ENCODE peak calls at places on chromosomes 1 and 21, in ten cellular contexts. K is fibroblast of lung, V is heart left ventricle, B is suprapubic skin, X is thoracic aorta, Y is psoas muscle, C is IMR-90, Z is mammary epithelial cell, T is left lung, J is tibial nerve. P is an unnamed sample.

GRCh38 chr1:28509705-28510349 is 4.0 kb downstream of the RCC1 start:
- DNase-seq in V (no peak), Z (peak; percentile 44), Y (no peak), C (no peak), T (no peak), X (no peak), K (peak; percentile 53), J (no peak), B (no peak), P (no peak)

GRCh38 chr1:94332952-94333351 is 85.2 kb upstream of the ABCD3 start:
- DNase-seq in T (no peak), B (no peak), V (no peak), C (peak; percentile 72), X (no peak), K (peak; percentile 68), J (no peak), Y (no peak), Z (peak; percentile 57), P (no peak)

GRCh38 chr1:8649875-8650274 is 167.6 kb downstream of the RERE start:
- DNase-seq in K (no peak), C (no peak), Z (no peak), Y (no peak), X (no peak), T (no peak), B (no peak), V (no peak), J (no peak), P (no peak)

GRCh38 chr1:150650193-150650592 is 20.8 kb upstream of the ENSA start:
- DNase-seq in C (peak; percentile 7), V (no peak), Z (no peak), J (no peak), X (no peak), K (peak; percentile 6), T (no peak), Y (no peak), B (no peak), P (no peak)

GRCh38 chr21:19268634-19269138 is 865.1 kb upstream of the TMPRSS15 start:
- DNase-seq in X (no peak), T (no peak), Y (no peak), B (no peak), J (no peak), Z (no peak), K (no peak), V (no peak), C (no peak), P (no peak)

GRCh38 chr1:94124538-94124937 is 3.6 kb upstream of the ABCA4 start:
- DNase-seq in C (no peak), V (no peak), X (no peak), T (no peak), J (no peak), Z (no peak), Y (no peak), B (no peak), K (no peak), P (no peak)

GRCh38 chr1:31759266-31760023 is 4.7 kb downstream of the ADGRB2 start:
- DNase-seq in B (no peak), V (no peak), J (no peak), T (no peak), Y (no peak), X (no peak), K (peak; percentile 20), C (peak; percentile 32), Z (no peak), P (no peak)

GRCh38 chr1:211578640-211579433 is at the start of gene SLC30A1:
- DNase-seq in B (peak; percentile 100), V (peak; percentile 100), Z (peak; percentile 98), T (peak; percentile 100), C (peak; percentile 97), J (peak; percentile 100), X (peak; percentile 97), K (peak; percentile 98), Y (peak; percentile 99), P (peak; percentile 100)

GRCh38 chr1:212010004-212010403 is 25.4 kb downstream of the INTS7 start:
- DNase-seq in J (no peak), V (no peak), Y (no peak), T (no peak), X (no peak), B (no peak), C (peak; percentile 58), Z (no peak), K (no peak), P (no peak)

GRCh38 chr1:9438431-9439073 is 100.7 kb upstream of the SLC25A33 start:
- DNase-seq in X (peak; percentile 59), C (peak; percentile 93), Z (peak; percentile 93), T (peak; percentile 63), B (peak; percentile 84), K (peak; percentile 88), J (peak; percentile 62), Y (peak; percentile 86), V (peak; percentile 47), P (peak; percentile 87)

GRCh38 chr21:44914176-44914874 is 6.4 kb downstream of the ITGB2 start:
- DNase-seq in Y (no peak), X (no peak), K (no peak), T (peak; percentile 81), J (no peak), Z (no peak), V (no peak), B (no peak), C (no peak), P (no peak)

GRCh38 chr21:42097274-42097673 is 26.2 kb downstream of the UMODL1 start:
- DNase-seq in X (no peak), J (no peak), B (no peak), T (no peak), Z (no peak), Y (no peak), V (no peak), K (no peak), C (peak; percentile 16), P (no peak)

GRCh38 chr1:20584890-20585289 is 4.0 kb upstream of the CDA start:
- DNase-seq in J (no peak), C (peak; percentile 24), Z (peak; percentile 69), K (peak; percentile 50), V (no peak), B (no peak), Y (no peak), X (no peak), T (no peak), P (no peak)

DNA sequence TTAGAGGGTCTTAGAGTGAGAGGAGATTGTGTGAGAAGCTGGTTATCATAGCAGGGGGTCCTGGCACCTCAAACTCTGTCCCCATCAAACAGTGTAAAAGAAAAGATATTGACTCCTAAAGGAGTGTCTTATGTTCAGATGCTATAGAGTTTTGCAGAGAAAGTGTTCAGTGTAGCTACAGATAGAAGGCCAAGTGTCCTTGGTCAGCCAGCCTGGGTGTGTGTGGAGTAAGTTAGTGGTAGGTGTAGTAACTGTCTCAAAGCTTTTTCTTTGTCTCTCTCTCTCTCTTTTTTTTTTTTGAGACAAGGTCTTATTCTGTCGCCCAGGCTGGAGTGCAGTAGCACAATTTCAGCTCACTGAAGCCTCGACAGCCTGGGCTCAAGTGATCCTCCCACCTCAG is 17.2 kb downstream of the CAMTA1 start:
- DNase-seq in Z (no peak), J (no peak), Y (no peak), X (no peak), T (no peak), K (no peak), V (no peak), C (no peak), B (no peak), P (no peak)
- H3K27ac ChIP-seq in Z (no peak overlapping the region), J (no peak overlapping the region), Y (peak overlapping the region; percentile 31), X (peak overlapping the region; percentile 79), T (no peak overlapping the region), K (peak overlapping the region; percentile 56), V (no peak overlapping the region), C (peak overlapping the region; percentile 73), B (no peak overlapping the region), P (peak overlapping the region; percentile 66)

GRCh38 chr1:11248169-11248568 is 14.2 kb downstream of the MTOR start:
- DNase-seq in K (no peak), Y (no peak), V (no peak), C (no peak), Z (no peak), B (no peak), X (no peak), J (no peak), T (no peak), P (no peak)
- TF ChIP-seq CTCF in K (no peak), Y (no peak), V (no peak), C (no peak), Z (peak; percentile 16), B (no peak), X (no peak), J (no peak), T (no peak), P (no peak)

GRCh38 chr1:198927129-198927528 is 288.3 kb downstream of the PTPRC start:
- DNase-seq in Z (no peak), X (no peak), Y (no peak), B (no peak), T (no peak), J (no peak), C (no peak), K (no peak), V (no peak), P (no peak)
- H3K27ac ChIP-seq in Z (no peak overlapping the region), X (no peak overlapping the region), Y (no peak overlapping the region), B (no peak overlapping the region), T (no peak overlapping the region), J (no peak overlapping the region), C (no peak overlapping the region), K (no peak overlapping the region), V (no peak overlapping the region), P (no peak overlapping the region)

DNA sequence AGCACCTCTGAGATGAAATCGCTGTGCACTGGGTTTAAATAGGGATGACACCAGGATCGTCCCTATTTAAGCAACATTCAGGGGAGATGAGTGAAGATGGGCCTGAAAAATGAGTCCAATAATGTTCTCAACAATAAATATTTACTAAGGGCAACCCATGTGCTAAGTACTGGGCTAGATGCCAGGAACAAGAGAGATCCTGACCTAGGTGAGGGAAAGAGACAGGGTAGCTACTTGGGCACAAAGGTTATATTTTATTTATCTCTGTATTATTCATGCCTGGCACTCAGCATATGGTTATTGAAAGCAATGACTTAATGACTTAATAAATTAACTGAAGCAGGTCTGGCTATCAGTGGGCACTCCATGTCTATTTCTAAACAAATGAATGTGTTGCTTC is 27.4 kb upstream of the AVPR1B start:
- DNase-seq in B (no peak), C (no peak), Y (no peak), J (no peak), X (no peak), T (no peak), K (no peak), Z (no peak), V (no peak), P (no peak)
- TF ChIP-seq CTCF in B (no peak), C (no peak), Y (no peak), J (no peak), X (no peak), T (no peak), K (no peak), Z (no peak), V (no peak), P (no peak)